ENCODE peak calls at places on chromosomes 1 and 21, in eight cellular contexts. One of them, this sample, is unnamed.

GRCh38 chr1:11590395-11590794 is 63.8 kb downstream of the FBXO2 start:
- DNase-seq in AG09319: no peak
- DNase-seq in prostate gland: no peak
- DNase-seq in germinal center: no peak
- DNase-seq in DMS79 treated with DMSO at 0.1 percent for 48 hours: no peak
- DNase-seq in endothelial cell of umbilical vein: no peak
- DNase-seq in NCI-H2029: no peak
- DNase-seq in OCI-M1: no peak
- DNase-seq in this sample: no peak

GRCh38 chr1:228082975-228083870 is 715 bp downstream of the ARF1 start:
- DNase-seq in AG09319: no peak
- DNase-seq in prostate gland: peak; percentile 44
- DNase-seq in germinal center: peak; percentile 54
- DNase-seq in DMS79 treated with DMSO at 0.1 percent for 48 hours: no peak
- DNase-seq in endothelial cell of umbilical vein: peak; percentile 29
- DNase-seq in NCI-H2029: peak; percentile 11
- DNase-seq in OCI-M1: peak; percentile 58
- DNase-seq in this sample: no peak

GRCh38 chr21:40047211-40047610 is 180.0 kb downstream of the PCP4 start:
- DNase-seq in AG09319: no peak
- DNase-seq in prostate gland: no peak
- DNase-seq in germinal center: no peak
- DNase-seq in DMS79 treated with DMSO at 0.1 percent for 48 hours: no peak
- DNase-seq in endothelial cell of umbilical vein: no peak
- DNase-seq in NCI-H2029: no peak
- DNase-seq in OCI-M1: no peak
- DNase-seq in this sample: no peak

GRCh38 chr1:230677200-230677599 is 34.9 kb downstream of the COG2 start:
- DNase-seq in AG09319: no peak
- DNase-seq in prostate gland: no peak
- DNase-seq in germinal center: no peak
- DNase-seq in DMS79 treated with DMSO at 0.1 percent for 48 hours: no peak
- DNase-seq in endothelial cell of umbilical vein: no peak
- DNase-seq in NCI-H2029: no peak
- DNase-seq in OCI-M1: no peak
- DNase-seq in this sample: no peak

GRCh38 chr1:203644661-203645510 is 18.3 kb downstream of the ATP2B4 start:
- DNase-seq in AG09319: no peak
- DNase-seq in prostate gland: no peak
- DNase-seq in germinal center: no peak
- DNase-seq in DMS79 treated with DMSO at 0.1 percent for 48 hours: no peak
- DNase-seq in endothelial cell of umbilical vein: peak; percentile 65
- DNase-seq in NCI-H2029: no peak
- DNase-seq in OCI-M1: no peak
- DNase-seq in this sample: no peak

GRCh38 chr1:219837274-219837993 is 90.9 kb downstream of the SLC30A10 start:
- DNase-seq in AG09319: peak; percentile 0
- DNase-seq in prostate gland: peak; percentile 16
- DNase-seq in germinal center: peak; percentile 27
- DNase-seq in DMS79 treated with DMSO at 0.1 percent for 48 hours: peak; percentile 31
- DNase-seq in endothelial cell of umbilical vein: peak; percentile 55
- DNase-seq in NCI-H2029: no peak
- DNase-seq in OCI-M1: peak; percentile 84
- DNase-seq in this sample: peak; percentile 20

GRCh38 chr1:164880644-164881043 is 321.7 kb downstream of the PBX1 start:
- DNase-seq in AG09319: no peak
- DNase-seq in prostate gland: no peak
- DNase-seq in germinal center: no peak
- DNase-seq in DMS79 treated with DMSO at 0.1 percent for 48 hours: no peak
- DNase-seq in endothelial cell of umbilical vein: no peak
- DNase-seq in NCI-H2029: no peak
- DNase-seq in OCI-M1: no peak
- DNase-seq in this sample: no peak

GRCh38 chr1:76267631-76268030 is 193.1 kb downstream of the ST6GALNAC3 start:
- DNase-seq in AG09319: no peak
- DNase-seq in prostate gland: no peak
- DNase-seq in germinal center: no peak
- DNase-seq in DMS79 treated with DMSO at 0.1 percent for 48 hours: no peak
- DNase-seq in endothelial cell of umbilical vein: no peak
- DNase-seq in NCI-H2029: no peak
- DNase-seq in OCI-M1: peak; percentile 82
- DNase-seq in this sample: no peak

GRCh38 chr1:43529206-43529731 is 1.4 kb upstream of the PTPRF start:
- DNase-seq in AG09319: peak; percentile 69
- DNase-seq in prostate gland: peak; percentile 86
- DNase-seq in germinal center: peak; percentile 82
- DNase-seq in DMS79 treated with DMSO at 0.1 percent for 48 hours: peak; percentile 85
- DNase-seq in endothelial cell of umbilical vein: peak; percentile 81
- DNase-seq in NCI-H2029: peak; percentile 92
- DNase-seq in OCI-M1: peak; percentile 90
- DNase-seq in this sample: peak; percentile 64

GRCh38 chr1:60732977-60733401 is 349.4 kb upstream of the NFIA start:
- DNase-seq in AG09319: no peak
- DNase-seq in prostate gland: no peak
- DNase-seq in germinal center: no peak
- DNase-seq in DMS79 treated with DMSO at 0.1 percent for 48 hours: no peak
- DNase-seq in endothelial cell of umbilical vein: no peak
- DNase-seq in NCI-H2029: no peak
- DNase-seq in OCI-M1: no peak
- DNase-seq in this sample: no peak

GRCh38 chr1:159076753-159077656 is at the start of gene AIM2:
- DNase-seq in AG09319: no peak
- DNase-seq in prostate gland: no peak
- DNase-seq in germinal center: peak; percentile 66
- DNase-seq in DMS79 treated with DMSO at 0.1 percent for 48 hours: no peak
- DNase-seq in endothelial cell of umbilical vein: no peak
- DNase-seq in NCI-H2029: no peak
- DNase-seq in OCI-M1: peak; percentile 100
- DNase-seq in this sample: peak; percentile 58

GRCh38 chr1:221076467-221076866 is 197.2 kb downstream of the HLX start:
- DNase-seq in AG09319: no peak
- DNase-seq in prostate gland: no peak
- DNase-seq in germinal center: no peak
- DNase-seq in DMS79 treated with DMSO at 0.1 percent for 48 hours: no peak
- DNase-seq in endothelial cell of umbilical vein: no peak
- DNase-seq in NCI-H2029: no peak
- DNase-seq in OCI-M1: no peak
- DNase-seq in this sample: no peak

GRCh38 chr1:205916541-205916940 is 26.7 kb downstream of the SLC26A9 start:
- DNase-seq in AG09319: no peak
- DNase-seq in prostate gland: no peak
- DNase-seq in germinal center: no peak
- DNase-seq in DMS79 treated with DMSO at 0.1 percent for 48 hours: no peak
- DNase-seq in endothelial cell of umbilical vein: no peak
- DNase-seq in NCI-H2029: no peak
- DNase-seq in OCI-M1: no peak
- DNase-seq in this sample: no peak

GRCh38 chr1:192747305-192747704 is 61.5 kb upstream of the RGS2 start:
- DNase-seq in AG09319: no peak
- DNase-seq in prostate gland: no peak
- DNase-seq in germinal center: no peak
- DNase-seq in DMS79 treated with DMSO at 0.1 percent for 48 hours: no peak
- DNase-seq in endothelial cell of umbilical vein: no peak
- DNase-seq in NCI-H2029: no peak
- DNase-seq in OCI-M1: no peak
- DNase-seq in this sample: peak; percentile 44

GRCh38 chr1:209155556-209155955 is 428.0 kb upstream of the CAMK1G start:
- DNase-seq in AG09319: no peak
- DNase-seq in prostate gland: no peak
- DNase-seq in germinal center: no peak
- DNase-seq in DMS79 treated with DMSO at 0.1 percent for 48 hours: no peak
- DNase-seq in endothelial cell of umbilical vein: no peak
- DNase-seq in NCI-H2029: no peak
- DNase-seq in OCI-M1: no peak
- DNase-seq in this sample: no peak

GRCh38 chr1:245393694-245394093 is 238.9 kb downstream of the KIF26B start:
- DNase-seq in AG09319: no peak
- DNase-seq in prostate gland: no peak
- DNase-seq in germinal center: no peak
- DNase-seq in DMS79 treated with DMSO at 0.1 percent for 48 hours: no peak
- DNase-seq in endothelial cell of umbilical vein: no peak
- DNase-seq in NCI-H2029: no peak
- DNase-seq in OCI-M1: no peak
- DNase-seq in this sample: no peak

GRCh38 chr1:7006996-7007871 is 222.0 kb downstream of the CAMTA1 start:
- DNase-seq in AG09319: no peak
- DNase-seq in prostate gland: no peak
- DNase-seq in germinal center: no peak
- DNase-seq in DMS79 treated with DMSO at 0.1 percent for 48 hours: no peak
- DNase-seq in endothelial cell of umbilical vein: no peak
- DNase-seq in NCI-H2029: no peak
- DNase-seq in OCI-M1: no peak
- DNase-seq in this sample: no peak

GRCh38 chr1:10834770-10835412 is 38.4 kb upstream of the CASZ1 start:
- DNase-seq in AG09319: no peak
- DNase-seq in prostate gland: no peak
- DNase-seq in germinal center: no peak
- DNase-seq in DMS79 treated with DMSO at 0.1 percent for 48 hours: no peak
- DNase-seq in endothelial cell of umbilical vein: no peak
- DNase-seq in NCI-H2029: no peak
- DNase-seq in OCI-M1: no peak
- DNase-seq in this sample: no peak

This sample was measured in AG09309.